ENCODE peak calls at places on chromosomes 1 and 21, in four cellular contexts. One of them, this sample, is unnamed.

GRCh38 chr1:108151548-108151947 is 48.6 kb downstream of the SLC25A24 start:
- DNase-seq in K562: no peak
- DNase-seq in fibroblast of lung: no peak
- DNase-seq in IMR-90: no peak
- DNase-seq in this sample: no peak

GRCh38 chr1:221947731-221948130 is 205.8 kb upstream of the DUSP10 start:
- DNase-seq in K562: no peak
- DNase-seq in fibroblast of lung: no peak
- DNase-seq in IMR-90: no peak
- DNase-seq in this sample: no peak

GRCh38 chr1:236809133-236809532 is 14.0 kb downstream of the MTR start:
- DNase-seq in K562: no peak
- DNase-seq in fibroblast of lung: peak; percentile 20
- DNase-seq in IMR-90: peak; percentile 2
- DNase-seq in this sample: no peak

GRCh38 chr21:41897690-41898089 is 18.5 kb upstream of the PRDM15 start:
- DNase-seq in K562: no peak
- DNase-seq in fibroblast of lung: no peak
- DNase-seq in IMR-90: no peak
- DNase-seq in this sample: peak; percentile 45

GRCh38 chr21:46081862-46082637 is 15.9 kb upstream of the COL6A2 start:
- DNase-seq in K562: no peak
- DNase-seq in fibroblast of lung: no peak
- DNase-seq in IMR-90: no peak
- DNase-seq in this sample: peak; percentile 67

GRCh38 chr1:175088523-175088922 is 20.9 kb downstream of the TNN start:
- DNase-seq in K562: no peak
- DNase-seq in fibroblast of lung: no peak
- DNase-seq in IMR-90: no peak
- DNase-seq in this sample: no peak

GRCh38 chr21:33139084-33139483 is 69.1 kb downstream of the OLIG1 start:
- DNase-seq in K562: no peak
- DNase-seq in fibroblast of lung: no peak
- DNase-seq in IMR-90: no peak
- DNase-seq in this sample: no peak

GRCh38 chr1:62425041-62425440 is 11.8 kb upstream of the USP1 start:
- DNase-seq in K562: no peak
- DNase-seq in fibroblast of lung: no peak
- DNase-seq in IMR-90: no peak
- DNase-seq in this sample: no peak

GRCh38 chr1:20785907-20786309 is 1.2 kb downstream of the HP1BP3 start:
- DNase-seq in K562: no peak
- DNase-seq in fibroblast of lung: peak; percentile 11
- DNase-seq in IMR-90: no peak
- DNase-seq in this sample: no peak

GRCh38 chr1:43868741-43869067 is 64.9 kb upstream of the ARTN start:
- DNase-seq in K562: no peak
- DNase-seq in fibroblast of lung: peak; percentile 93
- DNase-seq in IMR-90: peak; percentile 83
- DNase-seq in this sample: no peak

GRCh38 chr1:156903328-156904091 is 10.0 kb downstream of the PEAR1 start:
- DNase-seq in K562: no peak
- DNase-seq in fibroblast of lung: no peak
- DNase-seq in IMR-90: no peak
- DNase-seq in this sample: peak; percentile 72

DNA sequence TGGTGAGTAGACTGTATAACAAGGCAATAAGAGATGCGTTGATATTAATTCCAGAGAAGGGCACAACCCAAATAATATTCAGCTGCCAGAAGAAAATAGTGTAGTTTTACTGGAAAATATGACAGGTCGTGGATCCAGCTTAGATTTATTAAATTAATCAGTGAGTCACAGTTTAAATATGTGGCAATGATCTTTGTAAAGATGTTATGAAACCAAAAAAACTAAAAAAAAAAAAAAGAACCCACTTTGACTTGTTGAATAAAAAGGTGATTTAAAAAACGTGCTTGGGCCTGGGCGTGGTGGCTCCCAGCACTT is 20.6 kb upstream of the KIF14 start:
- DNase-seq in K562: no peak
- DNase-seq in fibroblast of lung: peak; percentile 37
- DNase-seq in IMR-90: peak; percentile 11
- DNase-seq in this sample: no peak
- H3K27ac ChIP-seq in K562: peak overlapping the region; percentile 92
- H3K27ac ChIP-seq in fibroblast of lung: no peak overlapping the region
- H3K27ac ChIP-seq in IMR-90: no peak overlapping the region
- H3K27ac ChIP-seq in this sample: no peak overlapping the region

GRCh38 chr1:106910798-106911197 is 145.7 kb upstream of the PRMT6 start:
- DNase-seq in K562: no peak
- DNase-seq in fibroblast of lung: peak; percentile 24
- DNase-seq in IMR-90: no peak
- DNase-seq in this sample: no peak
- H3K9ac ChIP-seq in K562: no peak overlapping the region
- H3K9ac ChIP-seq in fibroblast of lung: no peak overlapping the region
- H3K9ac ChIP-seq in IMR-90: no peak overlapping the region
- H3K9ac ChIP-seq in this sample: no peak overlapping the region

DNA sequence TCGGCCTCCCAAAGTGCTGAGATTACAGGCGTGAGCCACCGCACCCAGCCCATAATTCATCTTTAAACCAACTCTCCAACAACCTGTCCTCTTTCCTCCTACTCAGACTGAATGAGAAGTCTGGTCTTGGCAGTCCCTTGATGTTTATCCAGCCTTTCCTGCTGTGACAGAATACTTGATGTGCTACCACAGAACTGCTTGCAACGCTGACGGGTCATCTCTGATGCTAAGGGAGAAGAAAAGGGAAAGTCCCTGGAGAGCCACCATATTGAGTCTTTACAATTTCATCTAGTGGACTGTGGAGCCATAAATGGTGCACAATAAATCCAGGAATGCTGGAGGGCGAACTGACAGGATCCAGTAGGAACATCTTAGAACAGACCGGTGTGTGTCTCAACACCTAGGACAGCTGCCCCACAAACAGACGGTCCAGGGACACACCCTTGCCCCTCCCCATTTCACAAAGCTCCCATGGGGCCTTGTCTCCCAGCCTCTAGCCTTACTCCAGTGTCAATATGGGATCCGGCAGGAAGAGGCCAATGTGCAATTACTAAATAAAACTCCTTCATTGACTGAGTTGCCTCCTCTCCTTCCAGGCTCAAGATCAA is 30.7 kb downstream of the JAK1 start:
- DNase-seq in K562: no peak
- DNase-seq in fibroblast of lung: no peak
- DNase-seq in IMR-90: no peak
- DNase-seq in this sample: no peak
- H3K27ac ChIP-seq in K562: no peak overlapping the region
- H3K27ac ChIP-seq in fibroblast of lung: no peak overlapping the region
- H3K27ac ChIP-seq in IMR-90: no peak overlapping the region
- H3K27ac ChIP-seq in this sample: no peak overlapping the region

GRCh38 chr1:234309598-234310459 is 63.4 kb upstream of the COA6 start:
- DNase-seq in K562: peak; percentile 88
- DNase-seq in fibroblast of lung: peak; percentile 48
- DNase-seq in IMR-90: peak; percentile 46
- DNase-seq in this sample: no peak
- H3K9ac ChIP-seq in K562: no peak overlapping the region
- H3K9ac ChIP-seq in fibroblast of lung: no peak overlapping the region
- H3K9ac ChIP-seq in IMR-90: no peak overlapping the region
- H3K9ac ChIP-seq in this sample: no peak overlapping the region

GRCh38 chr1:162734047-162734446 is 56.5 kb upstream of the HSD17B7 start:
- DNase-seq in K562: no peak
- DNase-seq in fibroblast of lung: no peak
- DNase-seq in IMR-90: no peak
- DNase-seq in this sample: no peak

GRCh38 chr1:162732566-162733335 is 57.8 kb upstream of the HSD17B7 start:
- DNase-seq in K562: no peak
- DNase-seq in fibroblast of lung: peak; percentile 63
- DNase-seq in IMR-90: no peak
- DNase-seq in this sample: peak; percentile 79

GRCh38 chr1:162736184-162736583 is 54.3 kb upstream of the HSD17B7 start:
- DNase-seq in K562: no peak
- DNase-seq in fibroblast of lung: no peak
- DNase-seq in IMR-90: no peak
- DNase-seq in this sample: no peak

GRCh38 chr1:162732094-162732493 is 58.4 kb upstream of the HSD17B7 start:
- DNase-seq in K562: no peak
- DNase-seq in fibroblast of lung: no peak
- DNase-seq in IMR-90: no peak
- DNase-seq in this sample: no peak

DNA sequence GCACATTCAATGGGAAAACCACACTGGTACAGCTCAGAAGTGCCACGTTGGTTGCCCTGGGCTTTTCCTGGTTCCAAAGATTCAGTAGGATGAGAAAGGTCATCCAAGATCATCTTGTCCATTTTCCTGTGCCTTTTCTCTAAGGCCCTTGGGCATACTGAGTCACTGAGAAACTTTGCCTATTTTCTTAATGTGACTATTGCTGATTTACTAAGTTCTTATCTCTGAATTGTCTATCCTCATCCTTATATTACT is 57.2 kb upstream of the HSD17B7 start:
- DNase-seq in K562: no peak
- DNase-seq in fibroblast of lung: no peak
- DNase-seq in IMR-90: no peak
- DNase-seq in this sample: no peak
- H3K27ac ChIP-seq in K562: no peak overlapping the region
- H3K27ac ChIP-seq in fibroblast of lung: no peak overlapping the region
- H3K27ac ChIP-seq in IMR-90: peak overlapping the region; percentile 31
- H3K27ac ChIP-seq in this sample: no peak overlapping the region